ENCODE peak calls at places on chromosomes 11 and 22, in seven cellular contexts. One of them, this sample, is unnamed.

GRCh38 chr11:71245601-71246391 is 6.6 kb downstream of the SHANK2 start:
- DNase-seq in mesenchymal stem cell: no peak
- DNase-seq in trophoblast cell: peak; percentile 81
- DNase-seq in H9: peak; percentile 69
- DNase-seq in mesendoderm: peak; percentile 70
- DNase-seq in neuronal stem cell: no peak
- DNase-seq in H1: peak; percentile 73
- DNase-seq in this sample: no peak

GRCh38 chr11:44916797-44917196 is 33.9 kb downstream of the TP53I11 start:
- DNase-seq in mesenchymal stem cell: no peak
- DNase-seq in trophoblast cell: no peak
- DNase-seq in H9: no peak
- DNase-seq in mesendoderm: no peak
- DNase-seq in neuronal stem cell: no peak
- DNase-seq in H1: no peak
- DNase-seq in this sample: no peak

GRCh38 chr11:62242021-62242420 is at the start of gene SCGB1D2:
- DNase-seq in mesenchymal stem cell: no peak
- DNase-seq in trophoblast cell: no peak
- DNase-seq in H9: peak; percentile 43
- DNase-seq in mesendoderm: peak; percentile 78
- DNase-seq in neuronal stem cell: no peak
- DNase-seq in H1: no peak
- DNase-seq in this sample: no peak

GRCh38 chr11:61357233-61357893 is 4.3 kb downstream of the CYB561A3 start:
- DNase-seq in mesenchymal stem cell: no peak
- DNase-seq in trophoblast cell: no peak
- DNase-seq in H9: no peak
- DNase-seq in mesendoderm: no peak
- DNase-seq in neuronal stem cell: no peak
- DNase-seq in H1: no peak
- DNase-seq in this sample: no peak

GRCh38 chr22:35359380-35360065 is 21.4 kb upstream of the HMOX1 start:
- DNase-seq in mesenchymal stem cell: no peak
- DNase-seq in trophoblast cell: peak; percentile 88
- DNase-seq in H9: no peak
- DNase-seq in mesendoderm: no peak
- DNase-seq in neuronal stem cell: no peak
- DNase-seq in H1: no peak
- DNase-seq in this sample: no peak

GRCh38 chr11:58805065-58805464 is 39.4 kb downstream of the GLYATL2 start:
- DNase-seq in mesenchymal stem cell: no peak
- DNase-seq in trophoblast cell: peak; percentile 43
- DNase-seq in H9: no peak
- DNase-seq in mesendoderm: no peak
- DNase-seq in neuronal stem cell: no peak
- DNase-seq in H1: no peak
- DNase-seq in this sample: peak; percentile 31

GRCh38 chr11:68090706-68091105 is 30.5 kb downstream of the CHKA start:
- DNase-seq in mesenchymal stem cell: no peak
- DNase-seq in trophoblast cell: no peak
- DNase-seq in H9: no peak
- DNase-seq in mesendoderm: no peak
- DNase-seq in neuronal stem cell: no peak
- DNase-seq in H1: peak; percentile 24
- DNase-seq in this sample: peak; percentile 11

GRCh38 chr22:46596032-46596441 is 24.1 kb upstream of the GRAMD4 start:
- DNase-seq in mesenchymal stem cell: peak; percentile 5
- DNase-seq in trophoblast cell: peak; percentile 92
- DNase-seq in H9: no peak
- DNase-seq in mesendoderm: no peak
- DNase-seq in neuronal stem cell: no peak
- DNase-seq in H1: no peak
- DNase-seq in this sample: no peak

GRCh38 chr11:724733-725386 is 18.8 kb downstream of the EPS8L2 start:
- DNase-seq in mesenchymal stem cell: no peak
- DNase-seq in trophoblast cell: no peak
- DNase-seq in H9: no peak
- DNase-seq in mesendoderm: no peak
- DNase-seq in neuronal stem cell: no peak
- DNase-seq in H1: no peak
- DNase-seq in this sample: no peak

GRCh38 chr11:11577932-11578331 is 43.9 kb downstream of the GALNT18 start:
- DNase-seq in mesenchymal stem cell: no peak
- DNase-seq in trophoblast cell: peak; percentile 52
- DNase-seq in H9: peak; percentile 10
- DNase-seq in mesendoderm: no peak
- DNase-seq in neuronal stem cell: no peak
- DNase-seq in H1: peak; percentile 29
- DNase-seq in this sample: no peak

GRCh38 chr11:7436657-7437056 is 48.6 kb upstream of the OLFML1 start:
- DNase-seq in mesenchymal stem cell: no peak
- DNase-seq in trophoblast cell: no peak
- DNase-seq in H9: no peak
- DNase-seq in mesendoderm: peak; percentile 30
- DNase-seq in neuronal stem cell: no peak
- DNase-seq in H1: no peak
- DNase-seq in this sample: no peak

GRCh38 chr11:97937501-97937900 is 1083.2 kb upstream of the CNTN5 start:
- DNase-seq in mesenchymal stem cell: peak; percentile 59
- DNase-seq in trophoblast cell: no peak
- DNase-seq in H9: no peak
- DNase-seq in mesendoderm: peak; percentile 2
- DNase-seq in neuronal stem cell: no peak
- DNase-seq in H1: no peak
- DNase-seq in this sample: peak; percentile 46

GRCh38 chr22:23269441-23270211 is 89.3 kb downstream of the BCR start:
- DNase-seq in mesenchymal stem cell: no peak
- DNase-seq in trophoblast cell: no peak
- DNase-seq in H9: peak; percentile 57
- DNase-seq in mesendoderm: peak; percentile 54
- DNase-seq in neuronal stem cell: no peak
- DNase-seq in H1: peak; percentile 62
- DNase-seq in this sample: no peak

GRCh38 chr22:27401321-27401720 is 400.2 kb downstream of the MN1 start:
- DNase-seq in mesenchymal stem cell: no peak
- DNase-seq in trophoblast cell: no peak
- DNase-seq in H9: no peak
- DNase-seq in mesendoderm: no peak
- DNase-seq in neuronal stem cell: no peak
- DNase-seq in H1: no peak
- DNase-seq in this sample: peak; percentile 32

GRCh38 chr22:46942816-46943783 is 180.7 kb downstream of the TBC1D22A start:
- DNase-seq in mesenchymal stem cell: no peak
- DNase-seq in trophoblast cell: no peak
- DNase-seq in H9: no peak
- DNase-seq in mesendoderm: no peak
- DNase-seq in neuronal stem cell: no peak
- DNase-seq in H1: peak; percentile 27
- DNase-seq in this sample: no peak

GRCh38 chr22:44585559-44586121 is 87.6 kb upstream of the RTL6 start:
- DNase-seq in mesenchymal stem cell: no peak
- DNase-seq in trophoblast cell: no peak
- DNase-seq in H9: no peak
- DNase-seq in mesendoderm: no peak
- DNase-seq in neuronal stem cell: no peak
- DNase-seq in H1: no peak
- DNase-seq in this sample: no peak

GRCh38 chr22:44582016-44582415 is 84.0 kb upstream of the RTL6 start:
- DNase-seq in mesenchymal stem cell: no peak
- DNase-seq in trophoblast cell: no peak
- DNase-seq in H9: peak; percentile 18
- DNase-seq in mesendoderm: no peak
- DNase-seq in neuronal stem cell: no peak
- DNase-seq in H1: no peak
- DNase-seq in this sample: no peak

GRCh38 chr22:44584256-44584902 is 86.3 kb upstream of the RTL6 start:
- DNase-seq in mesenchymal stem cell: no peak
- DNase-seq in trophoblast cell: no peak
- DNase-seq in H9: peak; percentile 18
- DNase-seq in mesendoderm: no peak
- DNase-seq in neuronal stem cell: no peak
- DNase-seq in H1: no peak
- DNase-seq in this sample: no peak

GRCh38 chr22:44583076-44583760 is 85.2 kb upstream of the RTL6 start:
- DNase-seq in mesenchymal stem cell: no peak
- DNase-seq in trophoblast cell: peak; percentile 15
- DNase-seq in H9: peak; percentile 21
- DNase-seq in mesendoderm: no peak
- DNase-seq in neuronal stem cell: no peak
- DNase-seq in H1: no peak
- DNase-seq in this sample: peak; percentile 32

DNA sequence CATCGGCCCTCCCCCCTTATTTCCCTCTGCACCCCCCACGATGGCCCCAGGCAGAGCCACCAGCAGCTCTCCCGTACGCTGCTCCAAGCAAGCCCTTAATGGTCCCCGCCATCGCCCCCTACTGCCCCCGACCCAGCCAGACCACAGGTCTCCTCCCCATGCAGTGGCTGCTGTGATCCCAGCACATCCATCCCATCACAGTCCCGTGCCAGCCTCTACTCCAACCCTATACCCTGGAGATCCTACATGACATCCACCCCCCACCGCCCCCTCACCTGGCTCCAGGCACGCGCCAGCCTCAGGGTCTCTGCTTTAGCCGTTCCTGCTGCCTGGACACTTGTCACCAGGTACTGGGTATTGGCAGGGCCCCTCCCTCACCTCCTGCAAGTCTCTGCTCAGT is 85.8 kb upstream of the RTL6 start:
- DNase-seq in mesenchymal stem cell: no peak
- DNase-seq in trophoblast cell: no peak
- DNase-seq in H9: peak; percentile 51
- DNase-seq in mesendoderm: no peak
- DNase-seq in neuronal stem cell: no peak
- DNase-seq in H1: no peak
- DNase-seq in this sample: no peak
- H3K23ac ChIP-seq in mesenchymal stem cell: no peak overlapping the region
- H3K23ac ChIP-seq in trophoblast cell: no peak overlapping the region
- H3K23ac ChIP-seq in H9: no peak overlapping the region
- H3K23ac ChIP-seq in mesendoderm: no peak overlapping the region
- H3K23ac ChIP-seq in neuronal stem cell: no peak overlapping the region
- H3K23ac ChIP-seq in H1: no peak overlapping the region
- H3K23ac ChIP-seq in this sample: no peak overlapping the region

DNA sequence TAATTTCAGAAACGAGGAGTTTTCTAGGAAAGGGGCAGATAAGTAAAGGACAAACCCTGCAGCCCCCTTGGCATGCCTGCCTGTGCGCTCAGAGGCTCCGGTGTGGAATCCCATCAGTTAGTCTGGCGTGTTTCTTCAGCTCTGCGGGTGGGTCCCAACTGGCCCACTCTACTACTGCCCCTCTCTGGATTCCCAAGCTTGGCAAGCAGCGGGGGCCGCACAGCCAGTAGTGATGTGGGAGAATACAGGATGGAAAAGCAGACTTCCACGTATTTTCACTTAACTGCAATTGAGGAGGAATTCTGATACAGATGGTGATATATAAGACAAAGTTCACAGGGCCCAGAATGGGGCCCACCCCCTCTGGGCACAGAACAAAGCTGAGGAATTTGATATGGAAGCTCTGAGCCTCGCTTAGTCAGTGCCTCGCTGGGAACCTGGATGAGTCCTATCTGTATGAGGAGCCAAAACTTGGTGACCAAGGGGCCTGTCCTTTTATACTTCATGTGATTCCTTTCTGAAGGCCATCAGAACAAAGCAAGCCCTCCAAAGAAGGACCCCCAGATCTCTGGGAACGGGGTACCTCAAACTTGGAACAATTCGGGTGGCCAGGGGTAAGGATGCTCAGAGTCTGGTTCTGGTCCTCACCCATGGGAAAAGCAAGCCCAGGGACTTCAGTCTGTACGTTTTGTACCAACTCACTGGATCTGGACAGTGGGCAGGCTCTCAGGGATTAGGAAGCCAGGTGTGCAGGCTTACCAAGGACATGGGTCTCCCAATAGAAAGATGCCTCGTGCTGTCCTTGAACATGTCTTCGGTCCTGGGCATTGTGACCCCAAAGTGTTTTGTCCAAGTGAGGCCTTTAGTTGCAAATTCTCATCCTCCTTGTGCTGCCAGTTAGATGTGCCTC is 26.0 kb downstream of the RELT start:
- DNase-seq in mesenchymal stem cell: no peak
- DNase-seq in trophoblast cell: no peak
- DNase-seq in H9: no peak
- DNase-seq in mesendoderm: no peak
- DNase-seq in neuronal stem cell: no peak
- DNase-seq in H1: no peak
- DNase-seq in this sample: no peak
- H3K23ac ChIP-seq in mesenchymal stem cell: no peak overlapping the region
- H3K23ac ChIP-seq in trophoblast cell: no peak overlapping the region
- H3K23ac ChIP-seq in H9: no peak overlapping the region
- H3K23ac ChIP-seq in mesendoderm: no peak overlapping the region
- H3K23ac ChIP-seq in neuronal stem cell: no peak overlapping the region
- H3K23ac ChIP-seq in H1: no peak overlapping the region
- H3K23ac ChIP-seq in this sample: no peak overlapping the region

DNA sequence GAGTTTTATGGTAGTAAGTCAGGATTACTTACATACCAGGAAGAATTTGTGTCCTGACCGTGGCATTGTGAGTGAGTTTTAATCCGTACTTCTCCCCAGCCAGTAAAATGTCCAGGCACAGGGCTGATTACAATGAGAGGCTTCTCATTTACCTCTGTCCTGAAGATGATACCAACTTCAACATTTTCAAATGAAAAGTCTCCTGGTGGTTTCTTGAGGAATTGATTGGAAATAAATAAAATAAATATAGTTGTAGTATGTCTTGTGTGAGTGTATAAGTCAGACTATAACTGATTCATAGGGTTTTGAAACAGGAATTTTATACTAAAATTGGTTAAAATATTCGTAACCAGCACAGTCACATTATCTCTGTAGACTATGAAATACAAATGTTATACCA is 382.5 kb downstream of the ETS1 start:
- DNase-seq in mesenchymal stem cell: no peak
- DNase-seq in trophoblast cell: no peak
- DNase-seq in H9: no peak
- DNase-seq in mesendoderm: no peak
- DNase-seq in neuronal stem cell: no peak
- DNase-seq in H1: no peak
- DNase-seq in this sample: no peak
- H3K23ac ChIP-seq in mesenchymal stem cell: no peak overlapping the region
- H3K23ac ChIP-seq in trophoblast cell: no peak overlapping the region
- H3K23ac ChIP-seq in H9: no peak overlapping the region
- H3K23ac ChIP-seq in mesendoderm: no peak overlapping the region
- H3K23ac ChIP-seq in neuronal stem cell: no peak overlapping the region
- H3K23ac ChIP-seq in H1: no peak overlapping the region
- H3K23ac ChIP-seq in this sample: no peak overlapping the region

DNA sequence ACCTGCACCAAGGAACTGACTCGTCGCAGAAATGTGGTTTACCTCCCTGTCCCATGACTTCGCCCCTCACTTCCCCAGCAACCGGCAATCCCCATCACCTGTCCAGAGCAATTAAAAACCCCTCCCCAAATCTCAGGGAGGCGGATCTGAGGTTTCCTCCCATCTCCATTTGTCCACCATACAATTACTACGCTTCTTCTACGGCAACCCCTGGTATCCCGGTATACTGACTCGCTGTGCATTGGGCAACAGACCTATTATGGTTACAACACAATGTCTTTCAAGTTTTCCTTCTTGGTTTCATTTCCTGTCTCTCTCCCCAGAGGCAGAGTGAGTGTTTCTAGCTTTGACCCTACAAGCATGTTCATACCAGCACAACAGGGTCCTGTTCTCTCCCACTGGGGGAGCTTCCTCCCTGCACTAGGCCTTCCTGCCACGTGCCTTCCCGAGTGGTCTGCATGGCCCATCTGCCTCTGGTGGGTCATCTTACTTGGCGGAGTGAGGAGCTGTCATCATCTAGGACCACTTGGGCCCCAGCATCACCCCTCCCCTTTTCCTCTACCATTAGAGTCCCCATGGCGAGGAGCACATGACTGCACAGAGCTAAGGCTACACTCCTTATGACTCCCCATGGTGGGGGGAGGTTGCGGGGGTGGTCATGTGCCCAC is 30.3 kb upstream of the NAP1L4 start:
- DNase-seq in mesenchymal stem cell: peak; percentile 83
- DNase-seq in trophoblast cell: peak; percentile 84
- DNase-seq in H9: no peak
- DNase-seq in mesendoderm: peak; percentile 27
- DNase-seq in neuronal stem cell: no peak
- DNase-seq in H1: no peak
- DNase-seq in this sample: peak; percentile 73
- H3K23ac ChIP-seq in mesenchymal stem cell: no peak overlapping the region
- H3K23ac ChIP-seq in trophoblast cell: peak overlapping the region; percentile 71
- H3K23ac ChIP-seq in H9: no peak overlapping the region
- H3K23ac ChIP-seq in mesendoderm: no peak overlapping the region
- H3K23ac ChIP-seq in neuronal stem cell: no peak overlapping the region
- H3K23ac ChIP-seq in H1: no peak overlapping the region
- H3K23ac ChIP-seq in this sample: no peak overlapping the region